ENCODE peak calls at places on chromosomes 4 and X, in four cellular contexts. One of them, this sample, is unnamed.

GRCh38 chr4:111937368-111937767 is 207.9 kb upstream of the FAM241A start:
- DNase-seq in heart right ventricle: no peak
- DNase-seq in AG04449: no peak
- DNase-seq in choroid plexus epithelial cell: peak
- DNase-seq in this sample: no peak

GRCh38 chr4:151652841-151653547 is 107.8 kb downstream of the GATB start:
- DNase-seq in choroid plexus epithelial cell: peak
- DNase-seq in AG04449: no peak
- DNase-seq in heart right ventricle: no peak
- DNase-seq in this sample: no peak

GRCh38 chr4:1084796-1085403 is 28.5 kb downstream of the RNF212 start:
- DNase-seq in heart right ventricle: no peak
- DNase-seq in choroid plexus epithelial cell: no peak
- DNase-seq in AG04449: no peak
- DNase-seq in this sample: no peak

GRCh38 chr4:110472583-110473329 is 3.2 kb upstream of the ENPEP start:
- DNase-seq in choroid plexus epithelial cell: peak
- DNase-seq in AG04449: no peak
- DNase-seq in heart right ventricle: no peak
- DNase-seq in this sample: no peak

GRCh38 chr4:51867689-51868448 is 24.9 kb downstream of the DCUN1D4 start:
- DNase-seq in choroid plexus epithelial cell: no peak
- DNase-seq in AG04449: no peak
- DNase-seq in heart right ventricle: no peak
- DNase-seq in this sample: no peak

GRCh38 chr4:184250795-184251679 is 33.4 kb upstream of the ENPP6 start:
- DNase-seq in heart right ventricle: no peak
- DNase-seq in choroid plexus epithelial cell: peak
- DNase-seq in AG04449: no peak
- DNase-seq in this sample: no peak

GRCh38 chrX:96407981-96408380 is 276.7 kb upstream of the DIAPH2 start:
- DNase-seq in choroid plexus epithelial cell: no peak
- DNase-seq in AG04449: no peak
- DNase-seq in heart right ventricle: no peak
- DNase-seq in this sample: no peak

GRCh38 chrX:111490683-111491082 is 20.8 kb upstream of the SERTM2 start:
- DNase-seq in heart right ventricle: no peak
- DNase-seq in AG04449: no peak
- DNase-seq in choroid plexus epithelial cell: no peak
- DNase-seq in this sample: no peak

GRCh38 chrX:31487946-31488345 is 416.1 kb upstream of the FTHL17 start:
- DNase-seq in AG04449: no peak
- DNase-seq in choroid plexus epithelial cell: peak
- DNase-seq in heart right ventricle: no peak
- DNase-seq in this sample: no peak

GRCh38 chrX:17922303-17922702 is 61.2 kb upstream of the RAI2 start:
- DNase-seq in choroid plexus epithelial cell: no peak
- DNase-seq in AG04449: no peak
- DNase-seq in heart right ventricle: no peak
- DNase-seq in this sample: no peak

GRCh38 chr4:141610365-141610764 is 26.0 kb upstream of the IL15 start:
- DNase-seq in AG04449: no peak
- DNase-seq in choroid plexus epithelial cell: no peak
- DNase-seq in heart right ventricle: no peak
- DNase-seq in this sample: no peak

GRCh38 chr4:128524311-128524710 is 236.7 kb upstream of the PGRMC2 start:
- DNase-seq in choroid plexus epithelial cell: peak
- DNase-seq in heart right ventricle: peak
- DNase-seq in AG04449: no peak
- DNase-seq in this sample: peak

GRCh38 chrX:120769576-120770341 is 105.9 kb downstream of the CT47B1 start:
- DNase-seq in heart right ventricle: no peak
- DNase-seq in AG04449: no peak
- DNase-seq in choroid plexus epithelial cell: peak
- DNase-seq in this sample: no peak

GRCh38 chr4:187692626-187693025 is 302.9 kb upstream of the ZFP42 start:
- DNase-seq in heart right ventricle: no peak
- DNase-seq in AG04449: no peak
- DNase-seq in choroid plexus epithelial cell: no peak
- DNase-seq in this sample: no peak

GRCh38 chr4:64960516-64960915 is 551.3 kb upstream of the TECRL start:
- DNase-seq in heart right ventricle: no peak
- DNase-seq in AG04449: no peak
- DNase-seq in choroid plexus epithelial cell: no peak
- DNase-seq in this sample: no peak

GRCh38 chr4:38867478-38868054 is at the start of gene FAM114A1:
- DNase-seq in heart right ventricle: peak
- DNase-seq in AG04449: no peak
- DNase-seq in choroid plexus epithelial cell: peak
- DNase-seq in this sample: peak

GRCh38 chr4:140233811-140234696 is 80.1 kb upstream of the MAML3 start:
- DNase-seq in choroid plexus epithelial cell: peak
- DNase-seq in AG04449: no peak
- DNase-seq in heart right ventricle: no peak
- DNase-seq in this sample: no peak

GRCh38 chr4:14768449-14768848 is 233.8 kb upstream of the CPEB2 start:
- DNase-seq in AG04449: no peak
- DNase-seq in heart right ventricle: no peak
- DNase-seq in choroid plexus epithelial cell: no peak
- DNase-seq in this sample: no peak

GRCh38 chr4:145044341-145044740 is 53.7 kb downstream of the ANAPC10 start:
- DNase-seq in AG04449: no peak
- DNase-seq in heart right ventricle: no peak
- DNase-seq in choroid plexus epithelial cell: peak
- DNase-seq in this sample: no peak

GRCh38 chr4:95850161-95850560 is 10.3 kb downstream of the PDHA2 start:
- DNase-seq in heart right ventricle: no peak
- DNase-seq in choroid plexus epithelial cell: no peak
- DNase-seq in AG04449: no peak
- DNase-seq in this sample: no peak

GRCh38 chrX:48715066-48715465 is 18.5 kb downstream of the SUV39H1 start:
- DNase-seq in AG04449: no peak
- DNase-seq in choroid plexus epithelial cell: peak
- DNase-seq in heart right ventricle: no peak
- DNase-seq in this sample: no peak

GRCh38 chr4:40486534-40486933 is 143.1 kb downstream of the RBM47 start:
- DNase-seq in heart right ventricle: no peak
- DNase-seq in AG04449: no peak
- DNase-seq in choroid plexus epithelial cell: peak
- DNase-seq in this sample: no peak

GRCh38 chr4:72896515-72896914 is 173.0 kb downstream of the COX18 start:
- DNase-seq in choroid plexus epithelial cell: peak
- DNase-seq in heart right ventricle: no peak
- DNase-seq in AG04449: peak
- DNase-seq in this sample: no peak

GRCh38 chr4:6620891-6621555 is 19.5 kb upstream of the MRFAP1 start:
- DNase-seq in AG04449: no peak
- DNase-seq in heart right ventricle: no peak
- DNase-seq in choroid plexus epithelial cell: no peak
- DNase-seq in this sample: no peak

GRCh38 chr4:27141530-27141929 is 280.9 kb downstream of the STIM2 start:
- DNase-seq in AG04449: no peak
- DNase-seq in heart right ventricle: no peak
- DNase-seq in choroid plexus epithelial cell: no peak
- DNase-seq in this sample: no peak

GRCh38 chrX:87489071-87489470 is 28.5 kb upstream of the KLHL4 start:
- DNase-seq in choroid plexus epithelial cell: peak
- DNase-seq in AG04449: no peak
- DNase-seq in heart right ventricle: no peak
- DNase-seq in this sample: no peak

GRCh38 chrX:37320541-37321203 is 28.5 kb upstream of the PRRG1 start:
- DNase-seq in heart right ventricle: no peak
- DNase-seq in AG04449: no peak
- DNase-seq in choroid plexus epithelial cell: no peak
- DNase-seq in this sample: no peak

GRCh38 chr4:1754336-1754735 is 33.0 kb downstream of the TACC3 start:
- DNase-seq in choroid plexus epithelial cell: peak
- DNase-seq in heart right ventricle: no peak
- DNase-seq in AG04449: no peak
- DNase-seq in this sample: no peak

GRCh38 chrX:11427082-11428033 is 134.1 kb downstream of the AMELX start:
- DNase-seq in heart right ventricle: peak
- DNase-seq in choroid plexus epithelial cell: peak
- DNase-seq in AG04449: no peak
- DNase-seq in this sample: peak

GRCh38 chrX:153592966-153593688 is 5.8 kb downstream of the CCNQ start:
- DNase-seq in heart right ventricle: peak
- DNase-seq in AG04449: no peak
- DNase-seq in choroid plexus epithelial cell: no peak
- DNase-seq in this sample: peak

GRCh38 chr4:165874799-165875371 is 1.8 kb downstream of the TLL1 start:
- DNase-seq in AG04449: no peak
- DNase-seq in heart right ventricle: peak
- DNase-seq in choroid plexus epithelial cell: no peak
- DNase-seq in this sample: peak

GRCh38 chrX:25206761-25207160 is 191.0 kb upstream of the ARX start:
- DNase-seq in heart right ventricle: no peak
- DNase-seq in choroid plexus epithelial cell: no peak
- DNase-seq in AG04449: no peak
- DNase-seq in this sample: no peak

GRCh38 chr4:8428288-8429097 is 12.0 kb downstream of the ACOX3 start:
- DNase-seq in heart right ventricle: peak
- DNase-seq in choroid plexus epithelial cell: peak
- DNase-seq in AG04449: no peak
- DNase-seq in this sample: peak
- TF ChIP-seq CTCF in heart right ventricle: no peak
- TF ChIP-seq CTCF in choroid plexus epithelial cell: peak
- TF ChIP-seq CTCF in AG04449: peak
- TF ChIP-seq CTCF in this sample: peak

DNA sequence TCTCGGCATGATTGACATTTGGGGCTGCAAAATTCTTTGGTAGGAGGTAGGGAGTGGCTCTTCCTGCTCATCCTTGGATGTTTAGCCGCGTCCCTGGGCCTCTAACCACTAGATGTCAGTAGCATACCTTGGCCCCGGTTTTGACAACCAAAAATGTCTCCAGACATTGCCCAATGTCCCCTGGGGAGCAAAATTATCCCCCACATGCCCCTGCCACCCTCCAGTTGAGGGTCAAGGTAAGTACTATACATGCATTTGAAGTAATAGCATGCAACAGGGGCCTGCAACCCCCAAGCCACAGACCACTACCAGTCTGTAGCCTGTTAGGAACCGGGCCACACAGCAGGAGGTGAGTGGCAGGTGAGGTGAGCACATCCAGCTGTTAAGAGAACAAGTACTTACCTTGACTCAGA is 17.6 kb upstream of the KIAA1210 start:
- DNase-seq in choroid plexus epithelial cell: peak
- DNase-seq in heart right ventricle: no peak
- DNase-seq in AG04449: no peak
- DNase-seq in this sample: no peak
- TF ChIP-seq CTCF in choroid plexus epithelial cell: peak
- TF ChIP-seq CTCF in heart right ventricle: peak
- TF ChIP-seq CTCF in AG04449: peak
- TF ChIP-seq CTCF in this sample: peak

GRCh38 chr4:118703118-118703517 is 17.9 kb downstream of the METTL14 start:
- DNase-seq in AG04449: no peak
- DNase-seq in choroid plexus epithelial cell: no peak
- DNase-seq in heart right ventricle: no peak
- DNase-seq in this sample: no peak
- TF ChIP-seq CTCF in AG04449: no peak
- TF ChIP-seq CTCF in choroid plexus epithelial cell: no peak
- TF ChIP-seq CTCF in heart right ventricle: no peak
- TF ChIP-seq CTCF in this sample: no peak

GRCh38 chr4:73922766-73923630 is 53.8 kb downstream of the CXCL1 start:
- DNase-seq in heart right ventricle: no peak
- DNase-seq in choroid plexus epithelial cell: peak
- DNase-seq in AG04449: no peak
- DNase-seq in this sample: no peak
- TF ChIP-seq CTCF in heart right ventricle: peak
- TF ChIP-seq CTCF in choroid plexus epithelial cell: peak
- TF ChIP-seq CTCF in AG04449: peak
- TF ChIP-seq CTCF in this sample: peak